ENCODE peak calls at places on chromosomes 13 and 19, in four cellular contexts. W, I, R and L are unnamed samples.

GRCh38 chr13:105193026-105193425 is 1342.4 kb downstream of the EFNB2 start:
- DNase-seq in W (no peak), I (no peak), R (no peak), L (no peak)

GRCh38 chr19:27844261-27844660 is 1368.7 kb downstream of the UQCRFS1 start:
- DNase-seq in W (no peak), I (no peak), R (no peak), L (no peak)

GRCh38 chr13:19179916-19180315 is 1.7 kb downstream of the TUBA3C start:
- DNase-seq in W (no peak), I (no peak), R (no peak), L (no peak)

GRCh38 chr19:29673451-29674371 is 8.4 kb downstream of the PLEKHF1 start:
- DNase-seq in W (no peak), I (no peak), R (no peak), L (no peak)

GRCh38 chr19:54312436-54313362 is at the start of gene LILRA5:
- DNase-seq in W (no peak), I (no peak), R (no peak), L (no peak)

GRCh38 chr13:26867451-26868067 is 107.0 kb upstream of the GPR12 start:
- DNase-seq in W (no peak), I (no peak), R (peak), L (peak)

GRCh38 chr19:10686661-10687517 is 14.3 kb upstream of the QTRT1 start:
- DNase-seq in W (no peak), I (no peak), R (peak), L (peak)

GRCh38 chr13:96460571-96460970 is 370.7 kb downstream of the HS6ST3 start:
- DNase-seq in W (no peak), I (no peak), R (no peak), L (peak)